ENCODE peak calls at places on chromosomes 16 and 17, in four cellular contexts. R is cardiac muscle cell, O is erythroblast, I is ACHN. Q is an unnamed sample.

GRCh38 chr17:44575408-44575807 is 18.1 kb downstream of the FZD2 start:
- DNase-seq in R (no peak), O (no peak), I (no peak), Q (no peak)

GRCh38 chr16:50797456-50797855 is 55.6 kb downstream of the CYLD start:
- DNase-seq in R (no peak), O (no peak), I (no peak), Q (no peak)

GRCh38 chr16:15690296-15690695 is 40.3 kb downstream of the NDE1 start:
- DNase-seq in R (no peak), O (no peak), I (no peak), Q (no peak)

GRCh38 chr16:11152677-11153321 is 103.2 kb downstream of the SOCS1 start:
- DNase-seq in R (no peak), O (no peak), I (no peak), Q (no peak)

GRCh38 chr17:50423553-50424159 is 2.4 kb upstream of the ACSF2 start:
- DNase-seq in R (no peak), O (peak; percentile 37), I (peak; percentile 99), Q (peak; percentile 73)

GRCh38 chr17:81509048-81509686 is 3.4 kb downstream of the ACTG1 start:
- DNase-seq in R (peak; percentile 61), O (no peak), I (peak; percentile 54), Q (no peak)

GRCh38 chr16:64846966-64847365 is 274.9 kb downstream of the CDH11 start:
- DNase-seq in R (no peak), O (no peak), I (no peak), Q (no peak)

GRCh38 chr17:50052822-50053653 is 2.9 kb upstream of the ITGA3 start:
- DNase-seq in R (no peak), O (no peak), I (no peak), Q (peak; percentile 24)

GRCh38 chr16:22206847-22207714 is 1.0 kb downstream of the EEF2K start:
- DNase-seq in R (peak; percentile 46), O (peak; percentile 78), I (peak; percentile 70), Q (peak; percentile 70)

GRCh38 chr17:82020874-82021727 is 1.6 kb downstream of the CENPX start:
- DNase-seq in R (peak; percentile 74), O (peak; percentile 49), I (peak; percentile 83), Q (no peak)

GRCh38 chr17:956905-957304 is 22.7 kb downstream of the NXN start:
- DNase-seq in R (peak; percentile 46), O (no peak), I (no peak), Q (no peak)

GRCh38 chr17:61303334-61304096 is 96.1 kb upstream of the TBX2 start:
- DNase-seq in R (no peak), O (no peak), I (no peak), Q (no peak)

GRCh38 chr17:41439375-41439774 is 1.4 kb downstream of the KRT38 start:
- DNase-seq in R (no peak), O (no peak), I (no peak), Q (no peak)

GRCh38 chr16:19898924-19899604 is 14.4 kb upstream of the GPRC5B start:
- DNase-seq in R (peak; percentile 72), O (peak; percentile 26), I (peak; percentile 68), Q (peak; percentile 59)

GRCh38 chr16:80932725-80933124 is 74.0 kb downstream of the CMC2 start:
- DNase-seq in R (no peak), O (no peak), I (peak; percentile 60), Q (no peak)

GRCh38 chr16:85512716-85513115 is 100.4 kb upstream of the GSE1 start:
- DNase-seq in R (no peak), O (no peak), I (no peak), Q (no peak)

GRCh38 chr16:53840472-53840871 is 136.5 kb downstream of the FTO start:
- DNase-seq in R (no peak), O (no peak), I (no peak), Q (no peak)

GRCh38 chr16:11379420-11379819 is 34.2 kb downstream of the RMI2 start:
- DNase-seq in R (no peak), O (no peak), I (no peak), Q (no peak)

GRCh38 chr17:41939044-41939695 is 8.8 kb downstream of the ODAD4 start:
- DNase-seq in R (no peak), O (no peak), I (no peak), Q (no peak)

GRCh38 chr17:67326440-67326839 is 39.9 kb downstream of the PSMD12 start:
- DNase-seq in R (no peak), O (no peak), I (no peak), Q (no peak)

GRCh38 chr17:68033636-68034451 is 1.7 kb upstream of the KPNA2 start:
- DNase-seq in R (peak; percentile 85), O (peak; percentile 17), I (peak; percentile 89), Q (peak; percentile 48)

GRCh38 chr17:18246880-18247612 is 11.5 kb downstream of the FLII start:
- DNase-seq in R (peak; percentile 66), O (peak; percentile 35), I (peak; percentile 18), Q (peak; percentile 90)

Q was measured in K562.